ENCODE peak calls at places on chromosome 21, in five cellular contexts. E is transverse colon, Z is tibial nerve, G is stomach, X is H1. Q is an unnamed sample.

GRCh38 chr21:36806103-36806502 is 107.2 kb downstream of the SIM2 start:
- DNase-seq in E (no peak), G (no peak), Z (no peak), X (no peak), Q (no peak)

GRCh38 chr21:28798798-28799197 is 193.9 kb downstream of the LTN1 start:
- DNase-seq in E (no peak), G (no peak), Z (no peak), X (no peak), Q (no peak)

GRCh38 chr21:35026153-35026499 is 23.0 kb downstream of the RUNX1 start:
- DNase-seq in Z (no peak), E (no peak), G (no peak), X (no peak), Q (no peak)

GRCh38 chr21:34915364-34915834 is 133.7 kb downstream of the RUNX1 start:
- DNase-seq in G (no peak), E (no peak), Z (no peak), X (no peak), Q (no peak)

GRCh38 chr21:33265664-33266049 is 510 bp upstream of the IL10RB start:
- DNase-seq in G (peak; percentile 44), Z (no peak), E (peak; percentile 62), X (no peak), Q (no peak)

GRCh38 chr21:35614412-35614901 is 445.9 kb downstream of the SETD4 start:
- DNase-seq in Z (no peak), X (no peak), G (no peak), E (no peak), Q (no peak)

GRCh38 chr21:28928578-28929124 is 64.0 kb downstream of the LTN1 start:
- DNase-seq in Z (no peak), G (no peak), E (no peak), X (no peak), Q (no peak)

GRCh38 chr21:14591882-14592281 is 45.8 kb upstream of the SAMSN1 start:
- DNase-seq in X (no peak), Z (no peak), G (peak; percentile 50), E (no peak), Q (no peak)

GRCh38 chr21:32143222-32143939 is 135.5 kb downstream of the MIS18A start:
- DNase-seq in X (peak; percentile 44), Z (peak; percentile 32), G (no peak), E (no peak), Q (no peak)

GRCh38 chr21:32900814-32901213 is 124.9 kb upstream of the OLIG2 start:
- DNase-seq in G (no peak), E (no peak), Z (no peak), X (no peak), Q (no peak)

GRCh38 chr21:29194847-29195246 is 64.4 kb downstream of the MAP3K7CL start:
- DNase-seq in E (no peak), X (no peak), Z (no peak), G (no peak), Q (no peak)

GRCh38 chr21:41065539-41065938 is 102.4 kb upstream of the BACE2 start:
- DNase-seq in X (no peak), E (no peak), Z (no peak), G (no peak), Q (no peak)

GRCh38 chr21:28548291-28548690 is 444.4 kb downstream of the LTN1 start:
- DNase-seq in Z (no peak), G (no peak), E (no peak), X (no peak), Q (no peak)

GRCh38 chr21:35843911-35844667 is 216.2 kb downstream of the SETD4 start:
- DNase-seq in E (no peak), Z (no peak), G (no peak), X (no peak), Q (no peak)

GRCh38 chr21:43611598-43612369 is 47.5 kb downstream of the HSF2BP start:
- DNase-seq in G (peak; percentile 78), Z (peak; percentile 53), X (peak; percentile 75), E (peak; percentile 84), Q (peak; percentile 81)

GRCh38 chr21:35478096-35479080 is 429.3 kb upstream of the RUNX1 start:
- DNase-seq in G (no peak), X (no peak), Z (no peak), E (no peak), Q (no peak)

GRCh38 chr21:43272591-43272990 is 103.8 kb downstream of the CRYAA start:
- DNase-seq in G (no peak), X (no peak), Z (no peak), E (no peak), Q (no peak)

GRCh38 chr21:21165063-21165645 is 166.9 kb downstream of the NCAM2 start:
- DNase-seq in G (no peak), X (no peak), Z (no peak), E (no peak), Q (no peak)

GRCh38 chr21:18951291-18952038 is 547.9 kb upstream of the TMPRSS15 start:
- DNase-seq in X (peak; percentile 55), Z (no peak), G (no peak), E (peak; percentile 24), Q (no peak)

GRCh38 chr21:36297938-36298572 is 21.9 kb upstream of the MORC3 start:
- DNase-seq in Z (no peak), E (peak; percentile 85), G (peak; percentile 56), X (no peak), Q (no peak)

GRCh38 chr21:40923361-40923760 is 76.4 kb upstream of the DSCAM start:
- DNase-seq in E (no peak), Z (no peak), X (no peak), G (no peak), Q (no peak)

GRCh38 chr21:35057428-35057827 is 8.3 kb upstream of the RUNX1 start:
- DNase-seq in Z (no peak), X (no peak), G (no peak), E (no peak), Q (no peak)

GRCh38 chr21:33967086-33967571 is 51.5 kb upstream of the ATP5PO start:
- DNase-seq in Z (no peak), X (peak; percentile 14), G (no peak), E (no peak), Q (no peak)

GRCh38 chr21:41008971-41009370 is 159.0 kb upstream of the BACE2 start:
- DNase-seq in G (no peak), E (no peak), X (no peak), Z (no peak), Q (no peak)

GRCh38 chr21:35783686-35784085 is 276.6 kb downstream of the SETD4 start:
- DNase-seq in E (no peak), Z (no peak), X (no peak), G (no peak), Q (no peak)

GRCh38 chr21:18877932-18878331 is 474.3 kb upstream of the TMPRSS15 start:
- DNase-seq in Z (no peak), E (no peak), G (no peak), X (no peak), Q (no peak)

GRCh38 chr21:33078907-33079582 is 9.1 kb downstream of the OLIG1 start:
- DNase-seq in Z (no peak), G (no peak), X (no peak), E (no peak), Q (no peak)

DNA sequence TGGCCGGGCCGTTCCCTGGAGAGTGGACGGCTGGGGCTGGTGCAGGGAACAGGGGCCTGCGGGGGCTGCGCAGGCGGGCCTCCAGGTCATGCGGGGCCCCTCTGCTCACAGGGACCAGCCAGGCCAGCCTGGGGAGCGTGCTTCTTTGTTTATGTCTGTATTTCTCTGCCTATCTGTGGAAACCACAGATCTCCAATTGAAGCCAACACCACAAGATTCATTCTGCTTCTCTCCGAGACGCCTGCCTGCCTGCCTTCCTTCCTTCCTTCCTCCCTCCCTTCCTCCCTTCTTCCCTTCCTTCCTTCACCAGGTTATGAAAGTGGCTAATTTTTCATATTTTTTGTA is 39.9 kb upstream of the HMGN1 start:
- DNase-seq in E (no peak), G (no peak), Z (no peak), X (no peak), Q (no peak)
- TF ChIP-seq CTCF in E (peak; percentile 6), G (no peak), Z (no peak), X (no peak), Q (no peak)

DNA sequence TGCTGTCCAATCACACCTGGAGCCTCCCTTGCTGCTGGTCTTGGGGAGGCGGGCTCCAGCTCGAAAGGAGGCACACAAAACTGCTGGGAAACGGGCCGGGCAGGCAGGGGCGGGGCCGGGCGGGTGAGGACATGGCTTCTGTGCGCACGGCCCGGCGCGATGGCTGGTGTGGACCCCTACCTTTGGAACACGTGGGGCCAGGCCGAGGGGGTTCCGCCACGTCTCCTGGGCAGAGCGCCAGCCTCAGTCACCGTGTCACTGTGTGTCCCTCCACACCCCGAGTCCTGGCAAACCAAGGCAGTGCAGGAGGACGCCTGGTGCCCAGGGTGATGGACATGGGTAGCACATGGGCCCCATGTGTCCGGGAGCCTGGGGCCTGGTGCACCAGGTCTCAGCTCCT is 42.0 kb upstream of the ADARB1 start:
- DNase-seq in G (no peak), X (no peak), Z (no peak), E (no peak), Q (peak; percentile 50)
- TF ChIP-seq EP300 in G (no peak), X (no peak), Z (no peak), E (no peak), Q (no peak)

DNA sequence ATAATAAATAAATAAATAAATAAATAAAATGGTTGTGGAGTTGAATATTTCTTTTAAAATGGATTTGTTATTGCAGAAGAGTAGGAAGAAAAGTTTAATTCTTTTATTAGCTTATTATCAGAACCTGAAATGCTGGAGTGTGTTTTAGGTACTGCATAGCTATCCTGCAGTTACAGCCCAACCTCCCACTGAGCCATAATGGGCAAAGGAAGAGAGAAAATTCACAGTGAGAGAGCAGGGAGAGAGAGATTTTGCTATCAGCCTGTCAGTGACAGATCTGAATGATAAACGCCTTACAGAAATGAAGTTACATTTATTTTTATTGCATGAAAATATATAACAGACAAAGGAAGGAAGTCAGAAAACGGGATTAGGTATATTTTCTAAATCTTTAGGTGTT is 425.2 kb downstream of the USP25 start:
- DNase-seq in X (no peak), Z (no peak), G (no peak), E (no peak), Q (no peak)
- TF ChIP-seq CTCF in X (no peak), Z (no peak), G (no peak), E (no peak), Q (no peak)

DNA sequence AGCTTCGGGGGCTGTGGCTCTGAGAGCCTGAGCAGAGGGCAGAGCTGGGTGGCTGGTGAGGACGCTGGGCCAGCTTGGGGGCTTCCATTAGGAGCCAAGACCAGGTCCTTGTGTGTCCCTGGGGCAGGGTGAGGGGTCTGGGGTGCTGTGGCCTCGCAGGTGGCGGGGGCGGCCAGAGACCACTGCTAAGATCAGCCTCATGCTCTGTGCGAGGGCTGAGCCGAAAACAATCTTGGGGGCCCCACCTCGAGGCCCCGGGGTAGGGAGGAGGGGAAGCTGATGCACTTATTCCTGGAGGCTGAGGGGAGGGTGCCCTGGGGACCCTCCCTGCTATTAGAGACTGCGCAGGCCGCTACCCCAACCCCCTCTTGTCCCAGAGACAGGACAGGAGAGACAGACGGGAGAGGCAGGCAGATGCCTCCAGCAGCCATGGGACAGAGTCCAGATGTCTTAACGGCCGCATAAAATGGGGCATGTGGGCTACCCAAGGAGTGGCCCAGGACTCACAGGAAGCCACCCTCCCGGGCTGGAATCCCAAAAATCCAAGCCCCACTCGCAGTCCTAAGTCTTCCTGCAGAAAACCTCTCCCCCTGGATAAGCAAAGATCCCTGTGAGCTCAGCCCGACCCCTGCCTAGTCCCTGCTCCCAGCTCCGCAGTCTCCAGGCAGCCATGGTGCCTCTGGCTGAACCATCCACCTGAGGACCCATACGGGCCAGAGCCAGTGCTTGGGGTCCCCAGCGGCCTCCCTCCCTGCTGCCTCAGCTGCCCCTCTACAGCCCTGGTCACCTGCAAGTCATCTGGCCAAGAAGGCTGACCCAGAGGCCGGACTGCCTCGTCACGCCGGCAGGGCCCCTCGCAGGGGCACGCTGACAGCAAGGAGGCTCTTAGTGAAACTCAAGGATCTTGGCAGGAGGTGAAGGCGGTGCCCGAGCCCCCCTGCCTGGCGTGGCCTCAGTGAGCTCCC is 43.6 kb upstream of the COL18A1 start:
- DNase-seq in Z (no peak), G (no peak), E (no peak), X (no peak), Q (no peak)
- TF ChIP-seq EP300 in Z (no peak), G (no peak), E (no peak), X (no peak), Q (no peak)